ENCODE peak calls at places on chromosomes 5 and 9, in six cellular contexts. W, O, S, L, R and C are unnamed samples.

GRCh38 chr5:136155769-136156168 is 23.1 kb downstream of the SMAD5 start:
- DNase-seq in W (peak; percentile 29), O (no peak), S (no peak), L (no peak), R (peak; percentile 35), C (no peak)

GRCh38 chr9:81619353-81620008 is 69.9 kb downstream of the TLE1 start:
- DNase-seq in W (no peak), O (no peak), S (no peak), L (no peak), R (peak; percentile 57), C (no peak)

GRCh38 chr5:157109744-157110143 is 900 bp upstream of the HAVCR2 start:
- DNase-seq in W (no peak), O (no peak), S (no peak), L (no peak), R (no peak), C (peak; percentile 6)

GRCh38 chr9:38620483-38621433 is at the start of gene ANKRD18A:
- DNase-seq in W (peak; percentile 92), O (peak; percentile 92), S (no peak), L (no peak), R (no peak), C (peak; percentile 38)

GRCh38 chr9:37410969-37411785 is 11.3 kb upstream of the GRHPR start:
- DNase-seq in W (no peak), O (no peak), S (no peak), L (no peak), R (peak; percentile 23), C (no peak)

GRCh38 chr5:11273180-11273882 is 512.3 kb upstream of the DAP start:
- DNase-seq in W (no peak), O (no peak), S (no peak), L (no peak), R (no peak), C (no peak)

GRCh38 chr9:71716138-71716909 is 52.0 kb downstream of the CEMIP2 start:
- DNase-seq in W (no peak), O (no peak), S (no peak), L (no peak), R (no peak), C (no peak)

GRCh38 chr5:150229571-150229970 is 39.7 kb downstream of the SLC6A7 start:
- DNase-seq in W (no peak), O (no peak), S (no peak), L (no peak), R (no peak), C (no peak)

GRCh38 chr5:93164690-93165089 is 416.3 kb downstream of the NR2F1-AS1 start:
- DNase-seq in W (peak; percentile 45), O (no peak), S (no peak), L (no peak), R (peak; percentile 78), C (no peak)

GRCh38 chr5:95080026-95080425 is 204.9 kb downstream of the MCTP1 start:
- DNase-seq in W (no peak), O (no peak), S (no peak), L (no peak), R (peak; percentile 14), C (no peak)

GRCh38 chr5:59367791-59368394 is 525.6 kb downstream of the PDE4D start:
- DNase-seq in W (peak; percentile 44), O (peak; percentile 67), S (no peak), L (peak; percentile 5), R (peak; percentile 39), C (peak; percentile 23)

GRCh38 chr5:140794594-140795258 is at the start of gene PCDHA2:
- DNase-seq in W (no peak), O (no peak), S (no peak), L (no peak), R (no peak), C (no peak)

GRCh38 chr5:27172708-27173107 is 134.3 kb upstream of the CDH9 start:
- DNase-seq in W (peak; percentile 42), O (no peak), S (no peak), L (no peak), R (no peak), C (no peak)

GRCh38 chr9:93651521-93651950 is 75.2 kb downstream of the PHF2 start:
- DNase-seq in W (no peak), O (no peak), S (no peak), L (no peak), R (no peak), C (no peak)

GRCh38 chr5:116097301-116097700 is 12.5 kb downstream of the COMMD10 start:
- DNase-seq in W (peak; percentile 92), O (no peak), S (no peak), L (no peak), R (peak; percentile 25), C (no peak)

GRCh38 chr5:103862398-103862797 is 299.8 kb upstream of the NUDT12 start:
- DNase-seq in W (no peak), O (no peak), S (no peak), L (no peak), R (no peak), C (no peak)

GRCh38 chr5:74167930-74168315 is 472.6 kb downstream of the ENC1 start:
- DNase-seq in W (no peak), O (no peak), S (no peak), L (no peak), R (no peak), C (no peak)